ENCODE peak calls at places on chromosomes 6 and 20, in four cellular contexts. A, B, D and P are unnamed samples.

GRCh38 chr20:48906221-48906877 is 15.2 kb upstream of the ARFGEF2 start:
- DNase-seq in A (no peak), B (no peak), D (no peak), P (no peak)

GRCh38 chr6:158654498-158654897 is 4.6 kb downstream of the SYTL3 start:
- DNase-seq in A (peak; percentile 43), B (peak; percentile 53), D (no peak), P (no peak)

GRCh38 chr20:62120990-62121775 is 1.1 kb upstream of the LSM14B start:
- DNase-seq in A (peak; percentile 69), B (no peak), D (peak; percentile 27), P (peak; percentile 45)

GRCh38 chr20:24034820-24035219 is 46.2 kb upstream of the GGTLC1 start:
- DNase-seq in A (no peak), B (no peak), D (no peak), P (no peak)

GRCh38 chr6:108592371-108593337 is 31.9 kb downstream of the FOXO3 start:
- DNase-seq in A (peak; percentile 60), B (peak; percentile 38), D (no peak), P (no peak)

GRCh38 chr20:23114448-23114847 is 28.3 kb upstream of the CD93 start:
- DNase-seq in A (no peak), B (no peak), D (no peak), P (no peak)

GRCh38 chr6:4055420-4056041 is 23.4 kb downstream of the FAM217A start:
- DNase-seq in A (peak; percentile 70), B (peak; percentile 45), D (peak; percentile 21), P (no peak)

GRCh38 chr6:40804905-40805304 is 217.7 kb upstream of the LRFN2 start:
- DNase-seq in A (no peak), B (no peak), D (no peak), P (no peak)

GRCh38 chr6:14499804-14500203 is 382.2 kb downstream of the CD83 start:
- DNase-seq in A (no peak), B (no peak), D (peak; percentile 18), P (peak; percentile 79)

GRCh38 chr6:32110632-32111031 is 1.5 kb upstream of the TNXB start:
- DNase-seq in A (no peak), B (peak; percentile 66), D (no peak), P (no peak)

GRCh38 chr6:101806241-101806640 is 412.7 kb downstream of the GRIK2 start:
- DNase-seq in A (no peak), B (no peak), D (no peak), P (no peak)

GRCh38 chr6:129835691-129836090 is 25.4 kb downstream of the TMEM244 start:
- DNase-seq in A (no peak), B (peak; percentile 29), D (no peak), P (no peak)

GRCh38 chr6:149060985-149061760 is 256.3 kb upstream of the TAB2 start:
- DNase-seq in A (no peak), B (peak; percentile 50), D (no peak), P (no peak)

GRCh38 chr20:20856306-20856705 is 143.9 kb upstream of the RALGAPA2 start:
- DNase-seq in A (no peak), B (no peak), D (no peak), P (no peak)

GRCh38 chr20:31713312-31714049 is 9.2 kb downstream of the BCL2L1 start:
- DNase-seq in A (no peak), B (peak; percentile 56), D (peak; percentile 69), P (no peak)

GRCh38 chr20:31711416-31712111 is 11.1 kb downstream of the BCL2L1 start:
- DNase-seq in A (no peak), B (no peak), D (no peak), P (no peak)

GRCh38 chr20:31712112-31712553 is 10.5 kb downstream of the BCL2L1 start:
- DNase-seq in A (peak; percentile 79), B (peak; percentile 69), D (no peak), P (no peak)

GRCh38 chr20:31710423-31711250 is 12.0 kb downstream of the BCL2L1 start:
- DNase-seq in A (no peak), B (peak; percentile 76), D (no peak), P (no peak)

GRCh38 chr20:31712564-31713311 is 9.9 kb downstream of the BCL2L1 start:
- DNase-seq in A (peak; percentile 43), B (peak; percentile 92), D (peak; percentile 92), P (no peak)
- TF ChIP-seq POLR2AphosphoS5 in A (no peak), B (peak; percentile 96), D (peak; percentile 70), P (no peak)

GRCh38 chr20:38827770-38828281 is 22.3 kb downstream of the PPP1R16B start:
- DNase-seq in A (no peak), B (no peak), D (no peak), P (no peak)
- TF ChIP-seq POLR2AphosphoS5 in A (no peak), B (no peak), D (no peak), P (no peak)

GRCh38 chr6:122033564-122034181 is 365.8 kb upstream of the HSF2 start:
- DNase-seq in A (peak; percentile 14), B (no peak), D (peak; percentile 49), P (no peak)
- TF ChIP-seq POLR2AphosphoS5 in A (no peak), B (peak; percentile 7), D (no peak), P (no peak)

DNA sequence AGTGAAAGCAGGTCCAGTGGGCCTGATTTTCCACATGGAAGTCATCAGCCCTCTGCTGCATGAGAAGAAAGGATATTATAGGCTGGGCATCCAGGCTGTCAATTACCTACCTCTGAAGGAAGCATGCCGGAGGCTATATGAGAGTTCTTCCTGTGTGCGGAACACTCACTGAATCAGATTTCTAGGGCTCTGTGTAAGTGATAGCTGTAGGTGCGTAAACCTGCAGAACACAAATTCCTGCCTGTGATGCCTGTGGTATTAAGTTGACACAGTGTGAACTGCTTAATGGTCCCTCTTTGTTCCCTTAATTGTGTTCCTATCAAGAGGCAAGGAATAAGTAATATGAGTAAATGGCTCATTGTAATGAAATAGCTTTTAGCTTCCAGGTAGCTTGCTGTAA is 103.3 kb downstream of the ANKS1A start:
- DNase-seq in A (no peak), B (no peak), D (no peak), P (no peak)
- TF ChIP-seq POLR2AphosphoS5 in A (no peak), B (no peak), D (no peak), P (no peak)

GRCh38 chr20:10288954-10289646 is 70.5 kb downstream of the SNAP25 start:
- DNase-seq in A (no peak), B (no peak), D (no peak), P (no peak)
- TF ChIP-seq POLR2AphosphoS5 in A (no peak), B (no peak), D (no peak), P (no peak)

GRCh38 chr6:137834508-137834907 is 32.6 kb upstream of the TNFAIP3 start:
- DNase-seq in A (no peak), B (no peak), D (no peak), P (no peak)
- TF ChIP-seq POLR2AphosphoS5 in A (no peak), B (no peak), D (no peak), P (peak; percentile 35)

GRCh38 chr20:50368386-50368785 is 141.8 kb upstream of the PTPN1 start:
- DNase-seq in A (no peak), B (no peak), D (no peak), P (no peak)

GRCh38 chr20:50367104-50367674 is 143.0 kb upstream of the PTPN1 start:
- DNase-seq in A (no peak), B (no peak), D (no peak), P (no peak)

GRCh38 chr20:50367739-50368375 is 142.3 kb upstream of the PTPN1 start:
- DNase-seq in A (no peak), B (no peak), D (no peak), P (no peak)

GRCh38 chr20:50368813-50369224 is 141.4 kb upstream of the PTPN1 start:
- DNase-seq in A (peak; percentile 68), B (no peak), D (no peak), P (no peak)

DNA sequence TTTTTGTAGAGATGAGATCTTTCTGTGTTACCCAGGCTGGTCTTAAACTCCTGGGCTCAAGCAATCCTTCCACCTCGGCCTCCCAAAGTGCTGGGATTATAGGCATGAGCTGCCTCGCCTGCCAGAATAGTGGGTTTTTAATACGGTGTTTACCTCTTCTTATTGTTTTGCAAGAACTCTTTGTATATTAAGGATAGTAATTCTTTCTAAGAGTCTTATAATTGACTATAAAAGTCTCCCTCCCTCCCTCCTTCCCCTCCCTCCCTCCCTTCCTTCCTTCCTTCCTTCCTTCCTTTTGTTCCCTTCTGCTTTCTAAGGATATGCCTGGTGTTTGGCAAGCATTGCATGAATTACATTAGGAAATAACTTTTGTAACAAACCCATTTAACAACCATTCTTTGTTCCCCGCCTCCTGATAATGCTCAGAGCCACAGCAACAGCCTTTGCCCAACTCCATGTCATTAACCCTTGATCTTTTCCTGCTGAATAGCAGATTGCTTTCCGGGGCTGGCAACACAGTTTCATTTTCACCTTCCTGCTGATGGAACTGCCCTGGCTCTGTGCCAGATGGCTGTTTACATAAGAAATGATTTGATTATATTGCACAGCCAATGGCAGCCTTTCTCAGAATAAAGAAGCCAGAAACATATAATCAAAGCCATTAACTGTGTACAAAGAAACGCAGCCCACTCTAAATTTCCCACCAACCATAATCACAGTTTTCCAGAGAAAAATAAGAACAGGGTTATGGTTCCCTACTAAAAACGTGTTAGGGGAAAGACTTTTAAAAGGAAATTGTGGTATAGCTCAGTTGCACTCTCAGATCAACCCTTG is 143.7 kb upstream of the PTPN1 start:
- DNase-seq in A (peak; percentile 43), B (peak; percentile 95), D (no peak), P (peak; percentile 96)
- TF ChIP-seq POLR2AphosphoS5 in A (no peak), B (peak; percentile 84), D (no peak), P (no peak)